ENCODE peak calls at places on chromosome X, in nine cellular contexts. G is pancreas; U is activated gamma-delta T cell treated with Interleukin-2 at 50 U/mL for 16 hours; D is endothelial cell; L is left cardiac atrium; O is NCI-H1417; S is activated T-cell treated with anti-CD3 and anti-CD28 coated beads, Interleukin-2, amount 50 U/mL, for 1 hour; N is cardiac fibroblast; C is activated CD4-positive, alpha-beta memory T cell treated with anti-CD3 and anti-CD28 coated beads, Interleukin-2, amount 10 ng/mL, durations not matched to agents 7 days and 5 days. A is an unnamed sample.

GRCh38 chrX:130836447-130836846 is 66.6 kb downstream of the ENOX2 start:
- DNase-seq in L (no peak), N (no peak), D (no peak), G (peak; percentile 1), S (no peak), C (no peak), O (peak; percentile 32), U (no peak), A (no peak)

GRCh38 chrX:17824980-17825379 is 36.1 kb downstream of the RAI2 start:
- DNase-seq in D (no peak), G (no peak), C (no peak), U (no peak), N (no peak), L (no peak), S (no peak), O (no peak), A (no peak)

GRCh38 chrX:118627084-118627758 is 100.2 kb upstream of the IL13RA1 start:
- DNase-seq in G (no peak), N (no peak), C (no peak), U (no peak), L (no peak), D (no peak), O (peak; percentile 27), S (no peak), A (no peak)

GRCh38 chrX:131975851-131976250 is 47.3 kb upstream of the STK26 start:
- DNase-seq in S (no peak), L (no peak), U (no peak), O (no peak), D (no peak), G (no peak), N (no peak), C (no peak), A (no peak)

GRCh38 chrX:9928083-9928482 is 39.1 kb upstream of the CLDN34 start:
- DNase-seq in S (no peak), G (no peak), N (no peak), U (no peak), L (no peak), C (no peak), O (peak; percentile 12), D (no peak), A (no peak)

GRCh38 chrX:116749943-116750342 is 287.2 kb upstream of the CT83 start:
- DNase-seq in O (peak; percentile 28), N (no peak), L (no peak), G (no peak), C (no peak), U (no peak), S (no peak), D (no peak), A (no peak)

GRCh38 chrX:153662266-153662665 is 11.3 kb downstream of the PNCK start:
- DNase-seq in O (no peak), G (peak; percentile 30), D (peak; percentile 54), N (peak; percentile 41), U (peak; percentile 51), S (peak; percentile 69), C (peak; percentile 51), L (peak; percentile 61), A (peak; percentile 39)

GRCh38 chrX:118495958-118496762 is 545 bp downstream of the DOCK11 start:
- DNase-seq in L (peak; percentile 46), D (peak; percentile 15), U (peak; percentile 75), N (no peak), G (peak; percentile 7), S (peak; percentile 75), O (no peak), C (peak; percentile 86), A (peak; percentile 31)

GRCh38 chrX:17359500-17359899 is 15.5 kb upstream of the NHS start:
- DNase-seq in G (no peak), L (no peak), N (no peak), C (no peak), O (no peak), S (no peak), D (no peak), U (no peak), A (no peak)